ENCODE peak calls at places on chromosomes 13 and 19, in nine cellular contexts. One of them, this sample, is unnamed. For H3K9me3, the result is how much of the 10 kb centered on the place peaks cover.

GRCh38 chr19:40609561-40610395 is 8.6 kb downstream of the LTBP4 start:
- DNase-seq in Peyer's patch: peak
- DNase-seq in HAP-1: peak
- DNase-seq in ascending aorta: peak
- DNase-seq in adrenal gland: peak
- DNase-seq in heart right ventricle: peak
- DNase-seq in left ventricle myocardium inferior: peak
- DNase-seq in ovary: peak
- DNase-seq in pancreas: peak
- DNase-seq in this sample: peak

GRCh38 chr13:26498524-26499208 is 58.8 kb upstream of the WASF3 start:
- DNase-seq in HAP-1: no peak
- DNase-seq in ascending aorta: no peak
- DNase-seq in pancreas: no peak
- DNase-seq in Peyer's patch: no peak
- DNase-seq in left ventricle myocardium inferior: no peak
- DNase-seq in adrenal gland: no peak
- DNase-seq in heart right ventricle: no peak
- DNase-seq in ovary: no peak
- DNase-seq in this sample: no peak

GRCh38 chr19:41575998-41576397 is at the start of gene CEACAM21:
- DNase-seq in adrenal gland: peak
- DNase-seq in pancreas: peak
- DNase-seq in left ventricle myocardium inferior: peak
- DNase-seq in Peyer's patch: peak
- DNase-seq in ascending aorta: peak
- DNase-seq in HAP-1: no peak
- DNase-seq in heart right ventricle: peak
- DNase-seq in ovary: no peak
- DNase-seq in this sample: no peak

GRCh38 chr19:5059191-5059579 is 90.3 kb downstream of the KDM4B start:
- DNase-seq in heart right ventricle: no peak
- DNase-seq in ovary: no peak
- DNase-seq in left ventricle myocardium inferior: no peak
- DNase-seq in adrenal gland: no peak
- DNase-seq in ascending aorta: no peak
- DNase-seq in HAP-1: no peak
- DNase-seq in Peyer's patch: no peak
- DNase-seq in pancreas: no peak
- DNase-seq in this sample: no peak

GRCh38 chr13:106709509-106709908 is 141.6 kb upstream of the ARGLU1 start:
- DNase-seq in Peyer's patch: no peak
- DNase-seq in pancreas: no peak
- DNase-seq in ovary: no peak
- DNase-seq in left ventricle myocardium inferior: no peak
- DNase-seq in heart right ventricle: peak
- DNase-seq in ascending aorta: no peak
- DNase-seq in adrenal gland: no peak
- DNase-seq in HAP-1: no peak
- DNase-seq in this sample: no peak

GRCh38 chr19:32543107-32543900 is 37.7 kb upstream of the PDCD5 start:
- DNase-seq in Peyer's patch: no peak
- DNase-seq in left ventricle myocardium inferior: no peak
- DNase-seq in HAP-1: no peak
- DNase-seq in ovary: no peak
- DNase-seq in ascending aorta: no peak
- DNase-seq in adrenal gland: no peak
- DNase-seq in heart right ventricle: no peak
- DNase-seq in pancreas: no peak
- DNase-seq in this sample: peak

GRCh38 chr13:98345103-98345899 is 168.2 kb upstream of the RNF113B start:
- DNase-seq in left ventricle myocardium inferior: no peak
- DNase-seq in heart right ventricle: no peak
- DNase-seq in pancreas: no peak
- DNase-seq in ovary: no peak
- DNase-seq in Peyer's patch: no peak
- DNase-seq in adrenal gland: no peak
- DNase-seq in ascending aorta: no peak
- DNase-seq in HAP-1: peak
- DNase-seq in this sample: no peak

GRCh38 chr13:51698352-51698751 is 105.6 kb downstream of the DHRS12 start:
- DNase-seq in adrenal gland: no peak
- DNase-seq in heart right ventricle: no peak
- DNase-seq in pancreas: no peak
- DNase-seq in Peyer's patch: no peak
- DNase-seq in ovary: no peak
- DNase-seq in ascending aorta: no peak
- DNase-seq in left ventricle myocardium inferior: no peak
- DNase-seq in HAP-1: no peak
- DNase-seq in this sample: no peak

GRCh38 chr19:29086646-29087045 is 126.3 kb downstream of the UQCRFS1 start:
- DNase-seq in heart right ventricle: no peak
- DNase-seq in ovary: no peak
- DNase-seq in HAP-1: no peak
- DNase-seq in left ventricle myocardium inferior: no peak
- DNase-seq in Peyer's patch: no peak
- DNase-seq in adrenal gland: no peak
- DNase-seq in ascending aorta: no peak
- DNase-seq in pancreas: no peak
- DNase-seq in this sample: no peak

GRCh38 chr13:110305544-110305943 is 1.4 kb downstream of the COL4A1 start:
- DNase-seq in Peyer's patch: no peak
- DNase-seq in HAP-1: no peak
- DNase-seq in pancreas: no peak
- DNase-seq in left ventricle myocardium inferior: no peak
- DNase-seq in adrenal gland: no peak
- DNase-seq in ascending aorta: no peak
- DNase-seq in ovary: no peak
- DNase-seq in heart right ventricle: no peak
- DNase-seq in this sample: peak

GRCh38 chr13:110305001-110305400 is 2.0 kb downstream of the COL4A1 start:
- DNase-seq in heart right ventricle: no peak
- DNase-seq in pancreas: no peak
- DNase-seq in Peyer's patch: no peak
- DNase-seq in adrenal gland: no peak
- DNase-seq in ovary: no peak
- DNase-seq in ascending aorta: no peak
- DNase-seq in HAP-1: no peak
- DNase-seq in left ventricle myocardium inferior: no peak
- DNase-seq in this sample: peak

GRCh38 chr13:110302986-110303385 is 4.0 kb downstream of the COL4A1 start:
- DNase-seq in ovary: peak
- DNase-seq in Peyer's patch: no peak
- DNase-seq in heart right ventricle: no peak
- DNase-seq in adrenal gland: peak
- DNase-seq in ascending aorta: no peak
- DNase-seq in left ventricle myocardium inferior: no peak
- DNase-seq in pancreas: no peak
- DNase-seq in HAP-1: no peak
- DNase-seq in this sample: peak

GRCh38 chr13:110303644-110304043 is 3.3 kb downstream of the COL4A1 start:
- DNase-seq in HAP-1: no peak
- DNase-seq in Peyer's patch: no peak
- DNase-seq in adrenal gland: peak
- DNase-seq in left ventricle myocardium inferior: no peak
- DNase-seq in heart right ventricle: no peak
- DNase-seq in ovary: peak
- DNase-seq in pancreas: no peak
- DNase-seq in ascending aorta: no peak
- DNase-seq in this sample: no peak

GRCh38 chr13:110304256-110304655 is 2.7 kb downstream of the COL4A1 start:
- DNase-seq in HAP-1: no peak
- DNase-seq in Peyer's patch: no peak
- DNase-seq in ovary: peak
- DNase-seq in pancreas: no peak
- DNase-seq in left ventricle myocardium inferior: no peak
- DNase-seq in ascending aorta: no peak
- DNase-seq in adrenal gland: peak
- DNase-seq in heart right ventricle: no peak
- DNase-seq in this sample: peak
- H3K4me3 ChIP-seq in HAP-1: no peak
- H3K4me3 ChIP-seq in Peyer's patch: peak
- H3K4me3 ChIP-seq in ovary: peak
- H3K4me3 ChIP-seq in pancreas: no peak
- H3K4me3 ChIP-seq in left ventricle myocardium inferior: peak
- H3K4me3 ChIP-seq in ascending aorta: peak
- H3K4me3 ChIP-seq in adrenal gland: peak
- H3K4me3 ChIP-seq in heart right ventricle: peak
- H3K4me3 ChIP-seq in this sample: no peak

GRCh38 chr19:15995536-15995935 is 46.7 kb downstream of the OR10H4 start:
- DNase-seq in heart right ventricle: no peak
- DNase-seq in adrenal gland: peak
- DNase-seq in HAP-1: no peak
- DNase-seq in Peyer's patch: no peak
- DNase-seq in ovary: no peak
- DNase-seq in pancreas: no peak
- DNase-seq in ascending aorta: no peak
- DNase-seq in left ventricle myocardium inferior: no peak
- DNase-seq in this sample: no peak

GRCh38 chr19:16002380-16002779 is 53.6 kb downstream of the OR10H4 start:
- DNase-seq in adrenal gland: no peak
- DNase-seq in left ventricle myocardium inferior: no peak
- DNase-seq in Peyer's patch: no peak
- DNase-seq in HAP-1: no peak
- DNase-seq in pancreas: no peak
- DNase-seq in ovary: no peak
- DNase-seq in heart right ventricle: no peak
- DNase-seq in ascending aorta: no peak
- DNase-seq in this sample: peak

GRCh38 chr19:16000024-16000687 is 51.3 kb downstream of the OR10H4 start:
- DNase-seq in ovary: no peak
- DNase-seq in adrenal gland: no peak
- DNase-seq in pancreas: no peak
- DNase-seq in heart right ventricle: no peak
- DNase-seq in left ventricle myocardium inferior: no peak
- DNase-seq in ascending aorta: no peak
- DNase-seq in Peyer's patch: no peak
- DNase-seq in HAP-1: no peak
- DNase-seq in this sample: no peak

GRCh38 chr19:16001481-16002312 is 52.9 kb downstream of the OR10H4 start:
- DNase-seq in heart right ventricle: no peak
- DNase-seq in adrenal gland: peak
- DNase-seq in ovary: no peak
- DNase-seq in HAP-1: no peak
- DNase-seq in pancreas: peak
- DNase-seq in left ventricle myocardium inferior: no peak
- DNase-seq in Peyer's patch: no peak
- DNase-seq in ascending aorta: no peak
- DNase-seq in this sample: peak

DNA sequence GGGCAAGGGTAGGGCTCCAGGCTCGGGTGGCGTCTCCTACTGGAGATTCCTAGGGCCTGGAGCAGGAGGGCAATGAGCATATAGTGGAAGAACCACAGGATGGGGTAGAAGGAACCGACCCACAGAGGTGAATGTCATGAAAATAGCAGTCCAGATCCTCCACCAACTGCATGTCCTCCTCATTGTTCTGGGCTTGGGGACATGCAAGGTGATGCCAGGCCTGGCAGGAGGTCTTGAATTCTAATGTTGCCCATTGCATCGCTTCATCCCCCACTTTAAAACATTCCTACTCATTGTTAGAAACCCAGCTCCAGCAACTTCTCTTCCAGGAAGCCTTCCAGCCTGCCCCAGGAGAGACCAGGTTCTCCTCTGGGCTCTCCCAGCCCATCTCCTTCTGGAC is 49.4 kb downstream of the OR10H4 start:
- DNase-seq in HAP-1: no peak
- DNase-seq in Peyer's patch: no peak
- DNase-seq in heart right ventricle: no peak
- DNase-seq in ascending aorta: no peak
- DNase-seq in pancreas: no peak
- DNase-seq in adrenal gland: no peak
- DNase-seq in left ventricle myocardium inferior: no peak
- DNase-seq in ovary: no peak
- DNase-seq in this sample: no peak
- H3K9me3 ChIP-seq in HAP-1: under half
- H3K9me3 ChIP-seq in Peyer's patch: under half
- H3K9me3 ChIP-seq in heart right ventricle: under half
- H3K9me3 ChIP-seq in ascending aorta: under half
- H3K9me3 ChIP-seq in pancreas: under half
- H3K9me3 ChIP-seq in adrenal gland: under half
- H3K9me3 ChIP-seq in left ventricle myocardium inferior: under half
- H3K9me3 ChIP-seq in ovary: under half
- H3K9me3 ChIP-seq in this sample: under half

DNA sequence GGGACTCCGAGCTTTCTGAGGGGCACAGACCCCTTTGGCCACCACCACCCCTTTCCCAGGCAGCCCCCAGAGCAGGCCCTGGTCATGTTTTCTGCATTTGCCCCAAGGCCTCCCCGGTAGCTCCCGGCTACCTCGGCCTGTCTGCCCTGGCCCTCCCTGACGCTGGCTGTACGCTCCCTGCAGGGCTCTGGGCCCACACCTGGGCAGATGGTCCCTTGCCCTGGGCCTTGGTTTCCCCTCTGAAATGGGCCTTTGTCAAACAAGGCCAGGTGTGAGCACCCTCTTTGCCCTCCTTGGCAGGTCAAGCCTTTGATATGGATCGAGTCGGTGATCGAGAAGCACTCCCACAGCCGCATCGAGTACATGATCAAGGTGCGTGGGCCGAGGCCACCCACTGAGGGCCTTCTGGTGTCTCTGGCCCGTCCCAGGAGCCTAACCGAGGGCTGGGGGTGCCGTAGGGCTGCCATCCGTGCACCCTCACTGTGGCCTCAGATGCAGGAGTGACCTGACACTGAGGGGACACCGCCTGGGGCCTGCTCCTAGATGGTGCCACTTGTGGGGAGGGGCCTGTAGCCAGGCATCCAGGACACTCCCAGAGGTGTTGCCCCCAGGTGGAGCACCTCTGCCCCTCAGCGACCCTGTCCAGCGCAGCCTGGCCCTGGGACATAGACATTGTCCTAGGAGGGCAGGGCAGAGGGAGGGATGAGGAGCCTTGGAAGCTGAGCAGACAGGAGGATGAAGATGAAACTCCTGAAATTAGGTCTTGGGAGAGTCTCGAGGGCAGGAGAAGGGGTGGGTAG is 30.3 kb downstream of the AP1M1 start:
- DNase-seq in heart right ventricle: no peak
- DNase-seq in ascending aorta: no peak
- DNase-seq in ovary: no peak
- DNase-seq in pancreas: no peak
- DNase-seq in HAP-1: no peak
- DNase-seq in left ventricle myocardium inferior: no peak
- DNase-seq in Peyer's patch: no peak
- DNase-seq in adrenal gland: peak
- DNase-seq in this sample: no peak
- H3K4me3 ChIP-seq in heart right ventricle: no peak
- H3K4me3 ChIP-seq in ascending aorta: no peak
- H3K4me3 ChIP-seq in ovary: no peak
- H3K4me3 ChIP-seq in pancreas: no peak
- H3K4me3 ChIP-seq in HAP-1: no peak
- H3K4me3 ChIP-seq in left ventricle myocardium inferior: no peak
- H3K4me3 ChIP-seq in Peyer's patch: no peak
- H3K4me3 ChIP-seq in adrenal gland: no peak
- H3K4me3 ChIP-seq in this sample: no peak

DNA sequence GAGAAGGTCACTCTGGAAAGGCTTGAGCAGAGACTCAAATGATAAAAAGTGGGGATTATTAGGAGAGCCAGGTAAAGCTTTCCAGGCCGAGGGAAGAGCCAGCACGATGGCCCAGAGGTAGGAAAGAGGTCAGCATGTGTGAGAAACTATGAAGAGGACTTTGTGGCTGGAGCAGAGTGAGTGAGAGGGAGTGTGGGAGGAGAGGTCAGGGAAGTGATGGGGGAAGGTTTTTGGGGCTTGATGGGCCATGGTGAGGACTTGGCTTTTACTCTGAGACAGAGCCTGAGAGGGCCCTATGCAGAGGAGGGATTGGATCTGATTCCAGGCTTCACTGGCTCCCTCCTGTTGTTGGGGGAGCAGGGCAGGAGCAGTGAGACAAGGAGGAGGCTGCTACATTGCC is 5.3 kb downstream of the CATSPERG start:
- DNase-seq in adrenal gland: no peak
- DNase-seq in Peyer's patch: no peak
- DNase-seq in pancreas: no peak
- DNase-seq in left ventricle myocardium inferior: no peak
- DNase-seq in ovary: no peak
- DNase-seq in heart right ventricle: no peak
- DNase-seq in HAP-1: no peak
- DNase-seq in ascending aorta: no peak
- DNase-seq in this sample: no peak
- H3K9me3 ChIP-seq in adrenal gland: under half
- H3K9me3 ChIP-seq in Peyer's patch: under half
- H3K9me3 ChIP-seq in pancreas: under half
- H3K9me3 ChIP-seq in left ventricle myocardium inferior: under half
- H3K9me3 ChIP-seq in ovary: under half
- H3K9me3 ChIP-seq in heart right ventricle: under half
- H3K9me3 ChIP-seq in HAP-1: under half
- H3K9me3 ChIP-seq in ascending aorta: under half
- H3K9me3 ChIP-seq in this sample: under half